ENCODE peak calls at places on chromosomes 12 and 14, in five cellular contexts. P is B cell, J is progenitor cell of endocrine pancreas, O is GM18507, H is psoas muscle. F is an unnamed sample.

GRCh38 chr12:111304642-111305071 is 64.2 kb downstream of the PHETA1 start:
- DNase-seq in P (no peak), J (no peak), O (no peak), H (no peak), F (no peak)

GRCh38 chr12:24596768-24597388 is 352.0 kb downstream of the BCAT1 start:
- DNase-seq in P (no peak), J (no peak), O (no peak), H (no peak), F (no peak)

GRCh38 chr12:14771651-14772137 is 31.6 kb downstream of the WBP11 start:
- DNase-seq in P (no peak), J (no peak), O (no peak), H (no peak), F (no peak)

GRCh38 chr12:32860182-32860581 is 36.4 kb downstream of the PKP2 start:
- DNase-seq in P (no peak), J (no peak), O (no peak), H (no peak), F (no peak)

GRCh38 chr12:538731-539539 is 79.2 kb downstream of the B4GALNT3 start:
- DNase-seq in P (no peak), J (no peak), O (no peak), H (peak; percentile 55), F (peak; percentile 75)

GRCh38 chr12:74663958-74664357 is 126.3 kb downstream of the ATXN7L3B start:
- DNase-seq in P (no peak), J (no peak), O (no peak), H (no peak), F (no peak)

GRCh38 chr12:121167232-121167820 is 34.6 kb downstream of the P2RX7 start:
- DNase-seq in P (no peak), J (no peak), O (no peak), H (no peak), F (no peak)

GRCh38 chr12:81610955-81611889 is 147.9 kb downstream of the PPFIA2 start:
- DNase-seq in P (no peak), J (no peak), O (no peak), H (no peak), F (no peak)

GRCh38 chr14:20560961-20561360 is at the start of gene RNASE9:
- DNase-seq in P (no peak), J (no peak), O (no peak), H (no peak), F (no peak)

GRCh38 chr12:80714055-80714454 is 2.7 kb upstream of the MYF5 start:
- DNase-seq in P (no peak), J (no peak), O (no peak), H (peak; percentile 13), F (no peak)

GRCh38 chr12:57129311-57130288 is 1.3 kb downstream of the LRP1 start:
- DNase-seq in P (no peak), J (peak; percentile 41), O (no peak), H (peak; percentile 69), F (no peak)

F was measured in heart right ventricle.